ENCODE peak calls at places on chromosomes 7 and 10, in five cellular contexts. F is IMR-90, O is K562, V is GM12878, A is HepG2. S is an unnamed sample.

GRCh38 chr7:46163245-46163644 is 242.2 kb upstream of the IGFBP3 start:
- DNase-seq in F (no peak), O (no peak), V (no peak), A (no peak), S (no peak)

GRCh38 chr7:157875230-157876179 is 538.7 kb downstream of the DNAJB6 start:
- DNase-seq in F (no peak), O (peak; percentile 50), V (no peak), A (no peak), S (peak; percentile 91)

GRCh38 chr10:14385591-14386201 is 55.0 kb upstream of the FRMD4A start:
- DNase-seq in F (peak; percentile 20), O (no peak), V (no peak), A (no peak), S (no peak)

GRCh38 chr7:138407792-138408191 is 52.3 kb upstream of the TRIM24 start:
- DNase-seq in F (no peak), O (no peak), V (no peak), A (no peak), S (no peak)

GRCh38 chr10:31697271-31698168 is 231.1 kb downstream of the ARHGAP12 start:
- DNase-seq in F (peak; percentile 85), O (no peak), V (no peak), A (no peak), S (peak; percentile 30)

GRCh38 chr10:25895856-25896255 is 38.2 kb upstream of the MYO3A start:
- DNase-seq in F (no peak), O (no peak), V (no peak), A (no peak), S (no peak)

GRCh38 chr7:132171130-132171576 is 405.1 kb downstream of the PLXNA4 start:
- DNase-seq in F (no peak), O (no peak), V (no peak), A (no peak), S (no peak)

GRCh38 chr7:100389437-100390088 is 16.3 kb downstream of the PILRA start:
- DNase-seq in F (no peak), O (no peak), V (no peak), A (no peak), S (no peak)

GRCh38 chr7:110181768-110182167 is 909.2 kb upstream of the LRRN3 start:
- DNase-seq in F (no peak), O (no peak), V (no peak), A (no peak), S (no peak)

GRCh38 chr10:114694735-114695134 is 36.7 kb upstream of the ABLIM1 start:
- DNase-seq in F (no peak), O (peak; percentile 29), V (no peak), A (peak; percentile 35), S (peak; percentile 41)

GRCh38 chr10:481636-482035 is 207.8 kb downstream of the DIP2C start:
- DNase-seq in F (no peak), O (no peak), V (no peak), A (no peak), S (peak; percentile 74)

GRCh38 chr7:20299647-20300312 is 30.9 kb upstream of the ITGB8 start:
- DNase-seq in F (peak; percentile 45), O (no peak), V (peak; percentile 83), A (no peak), S (no peak)

GRCh38 chr7:77498659-77499379 is 38.3 kb upstream of the PTPN12 start:
- DNase-seq in F (no peak), O (peak; percentile 20), V (no peak), A (no peak), S (no peak)

GRCh38 chr7:34718867-34719266 is 60.8 kb downstream of the NPSR1 start:
- DNase-seq in F (no peak), O (no peak), V (no peak), A (no peak), S (no peak)

GRCh38 chr10:3782456-3783312 is 2.3 kb downstream of the KLF6 start:
- DNase-seq in F (peak; percentile 96), O (peak; percentile 78), V (no peak), A (peak; percentile 82), S (peak; percentile 48)

GRCh38 chr7:5591547-5591899 is 167.9 kb upstream of the TNRC18 start:
- DNase-seq in F (peak; percentile 80), O (peak; percentile 46), V (no peak), A (peak; percentile 72), S (peak; percentile 70)

GRCh38 chr7:13181221-13181620 is 493.8 kb downstream of the ARL4A start:
- DNase-seq in F (peak; percentile 16), O (no peak), V (no peak), A (no peak), S (no peak)

GRCh38 chr7:157044943-157045660 is 34.6 kb upstream of the MNX1 start:
- DNase-seq in F (no peak), O (no peak), V (no peak), A (no peak), S (no peak)

GRCh38 chr10:49354593-49354992 is 41.3 kb downstream of the DRGX start:
- DNase-seq in F (no peak), O (no peak), V (no peak), A (no peak), S (no peak)

GRCh38 chr7:25788961-25789620 is 362.9 kb upstream of the NFE2L3 start:
- DNase-seq in F (no peak), O (no peak), V (no peak), A (no peak), S (no peak)

GRCh38 chr7:98528079-98528478 is 89.0 kb upstream of the NPTX2 start:
- DNase-seq in F (no peak), O (no peak), V (no peak), A (no peak), S (no peak)

GRCh38 chr10:131173484-131174210 is 137.9 kb downstream of the TCERG1L start:
- DNase-seq in F (no peak), O (no peak), V (no peak), A (no peak), S (no peak)

GRCh38 chr7:139711991-139712753 is 65.6 kb downstream of the HIPK2 start:
- DNase-seq in F (no peak), O (no peak), V (no peak), A (no peak), S (no peak)

GRCh38 chr7:36305226-36305625 is 84.4 kb upstream of the ANLN start:
- DNase-seq in F (no peak), O (no peak), V (no peak), A (no peak), S (no peak)

GRCh38 chr10:98486421-98486820 is 39.7 kb upstream of the HPS1 start:
- DNase-seq in F (peak; percentile 66), O (no peak), V (no peak), A (no peak), S (no peak)

GRCh38 chr7:138157702-138158101 is 81.4 kb downstream of the AKR1D1 start:
- DNase-seq in F (no peak), O (no peak), V (no peak), A (no peak), S (no peak)

GRCh38 chr7:112255388-112255720 is 48.9 kb downstream of the ZNF277 start:
- DNase-seq in F (no peak), O (no peak), V (no peak), A (no peak), S (peak; percentile 14)

GRCh38 chr10:131829156-131829930 is 71.5 kb upstream of the PPP2R2D start:
- DNase-seq in F (no peak), O (no peak), V (no peak), A (no peak), S (no peak)

GRCh38 chr7:101690061-101690460 is 61.0 kb upstream of the MYL10 start:
- DNase-seq in F (no peak), O (no peak), V (no peak), A (no peak), S (no peak)

GRCh38 chr10:25493122-25493893 is 318.5 kb downstream of the GPR158 start:
- DNase-seq in F (peak; percentile 0), O (peak; percentile 94), V (no peak), A (no peak), S (peak; percentile 22)

GRCh38 chr10:85492684-85493083 is 873.9 kb downstream of the GRID1 start:
- DNase-seq in F (no peak), O (no peak), V (no peak), A (no peak), S (no peak)

GRCh38 chr10:31490858-31491504 is 172.0 kb downstream of the ZEB1 start:
- DNase-seq in F (peak; percentile 52), O (peak; percentile 31), V (peak; percentile 28), A (peak; percentile 32), S (no peak)

GRCh38 chr7:149780056-149780455 is 6.7 kb upstream of the ZNF467 start:
- DNase-seq in F (no peak), O (no peak), V (no peak), A (no peak), S (no peak)

DNA sequence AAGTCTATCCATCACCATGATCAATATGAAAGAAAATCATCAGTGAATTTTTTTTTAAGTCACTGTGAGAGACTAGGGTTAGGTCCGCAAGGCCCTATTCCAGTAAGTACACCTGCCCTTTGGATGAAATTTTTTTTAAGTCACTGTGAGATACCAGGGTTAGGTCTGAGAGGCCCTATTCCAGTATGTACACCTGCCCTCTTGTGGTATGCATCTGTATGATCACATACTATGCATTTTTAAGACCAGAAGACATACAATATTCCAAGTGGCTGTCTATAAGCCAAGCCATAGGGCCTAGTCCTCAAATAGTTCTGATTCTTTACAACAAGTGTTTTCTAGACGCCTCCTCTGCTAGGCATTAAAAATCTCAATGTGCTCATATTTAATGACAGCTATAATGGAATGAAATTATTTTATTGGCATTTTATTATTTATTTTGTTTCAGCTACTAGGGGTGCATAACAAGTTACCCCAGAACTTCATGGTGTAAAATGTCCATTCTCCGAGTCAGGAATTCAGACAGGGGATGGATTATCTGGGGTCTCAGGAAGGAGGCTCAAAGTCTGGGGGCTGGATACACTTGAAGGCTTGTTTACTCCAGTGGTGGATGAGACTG is 53.1 kb downstream of the TEX36 start:
- DNase-seq in F (peak; percentile 53), O (peak; percentile 50), V (no peak), A (peak; percentile 44), S (peak; percentile 66)
- TF ChIP-seq SMC3 in F (no peak), O (peak; percentile 47), V (peak; percentile 39), A (peak; percentile 43), S (peak; percentile 64)

GRCh38 chr10:7425691-7426090 is 14.9 kb upstream of the SFMBT2 start:
- DNase-seq in F (no peak), O (no peak), V (no peak), A (no peak), S (no peak)
- TF ChIP-seq RFX5 in F (no peak), O (no peak), V (no peak), A (no peak), S (no peak)

GRCh38 chr7:130995252-130996081 is 261.5 kb upstream of the KLF14 start:
- DNase-seq in F (no peak), O (no peak), V (no peak), A (no peak), S (no peak)
- H3K9ac ChIP-seq in F (no peak overlapping the region), O (no peak overlapping the region), V (no peak overlapping the region), A (no peak overlapping the region), S (no peak overlapping the region)

GRCh38 chr10:42986618-42987017 is 90.3 kb upstream of the RET start:
- DNase-seq in F (peak; percentile 1), O (no peak), V (no peak), A (no peak), S (no peak)
- TF ChIP-seq SMC3 in F (no peak), O (no peak), V (no peak), A (no peak), S (no peak)

DNA sequence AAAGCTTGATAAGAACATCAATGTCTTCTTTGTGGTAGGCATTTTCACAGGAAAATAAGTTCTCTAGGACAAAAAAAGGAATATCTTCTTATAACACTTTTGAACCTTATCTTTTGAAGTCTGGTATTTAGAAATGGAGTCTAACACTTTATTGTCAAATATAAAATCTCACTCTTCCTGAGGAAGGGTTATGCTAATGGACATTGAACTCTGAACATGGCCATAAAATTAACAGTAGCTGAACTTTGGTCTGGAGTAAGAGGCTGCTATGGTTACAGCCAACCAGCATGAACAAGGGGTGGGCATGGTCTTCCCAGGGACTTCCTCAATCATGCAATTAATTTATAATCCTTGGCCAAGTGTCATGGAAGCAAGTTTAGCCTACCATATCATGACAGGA is at the start of gene CLRN3:
- DNase-seq in F (no peak), O (no peak), V (no peak), A (no peak), S (no peak)
- TF ChIP-seq RFX5 in F (no peak), O (no peak), V (no peak), A (no peak), S (no peak)